ENCODE peak calls at places on chromosomes 16 and 17, in ten cellular contexts. L, G, O, S, H, K, X, Z, M and Y are unnamed samples.

GRCh38 chr17:77478899-77479298 is 338.1 kb downstream of the SEC14L1 start:
- DNase-seq in L (no peak), G (no peak), O (peak; percentile 45), S (no peak), H (no peak), K (no peak), X (peak; percentile 65), Z (no peak), M (no peak), Y (no peak)

GRCh38 chr16:88599825-88600538 is 29.8 kb downstream of the ZC3H18 start:
- DNase-seq in L (no peak), G (no peak), O (peak; percentile 59), S (no peak), H (no peak), K (no peak), X (no peak), Z (no peak), M (no peak), Y (no peak)

GRCh38 chr16:56488035-56488434 is 31.8 kb downstream of the BBS2 start:
- DNase-seq in L (no peak), G (no peak), O (no peak), S (no peak), H (no peak), K (no peak), X (no peak), Z (no peak), M (no peak), Y (no peak)

GRCh38 chr16:69893086-69893485 is 58.0 kb upstream of the CLEC18A start:
- DNase-seq in L (no peak), G (no peak), O (no peak), S (no peak), H (no peak), K (no peak), X (no peak), Z (no peak), M (no peak), Y (no peak)

GRCh38 chr16:79417465-79418093 is 183.0 kb downstream of the MAF start:
- DNase-seq in L (no peak), G (no peak), O (no peak), S (no peak), H (no peak), K (peak; percentile 59), X (peak; percentile 63), Z (no peak), M (no peak), Y (no peak)

GRCh38 chr17:79362996-79363305 is 247.9 kb downstream of the RBFOX3 start:
- DNase-seq in L (no peak), G (no peak), O (no peak), S (no peak), H (no peak), K (no peak), X (no peak), Z (no peak), M (no peak), Y (no peak)

GRCh38 chr17:80455328-80455710 is 21.1 kb downstream of the NPTX1 start:
- DNase-seq in L (no peak), G (peak; percentile 88), O (no peak), S (no peak), H (peak; percentile 34), K (no peak), X (no peak), Z (peak; percentile 76), M (peak; percentile 71), Y (peak; percentile 28)

GRCh38 chr17:7191069-7191468 is 11.9 kb upstream of the ASGR1 start:
- DNase-seq in L (no peak), G (no peak), O (no peak), S (no peak), H (no peak), K (no peak), X (peak; percentile 44), Z (no peak), M (no peak), Y (no peak)

GRCh38 chr17:4310349-4311060 is 46.7 kb upstream of the ANKFY1 start:
- DNase-seq in L (no peak), G (no peak), O (no peak), S (no peak), H (no peak), K (no peak), X (no peak), Z (peak; percentile 31), M (no peak), Y (no peak)

GRCh38 chr17:37510056-37510455 is 20.4 kb downstream of the DUSP14 start:
- DNase-seq in L (no peak), G (no peak), O (no peak), S (no peak), H (no peak), K (no peak), X (no peak), Z (no peak), M (no peak), Y (no peak)

GRCh38 chr17:77383613-77384608 is 243.1 kb downstream of the SEC14L1 start:
- DNase-seq in L (no peak), G (no peak), O (no peak), S (no peak), H (no peak), K (peak; percentile 81), X (peak; percentile 69), Z (no peak), M (peak; percentile 74), Y (no peak)

DNA sequence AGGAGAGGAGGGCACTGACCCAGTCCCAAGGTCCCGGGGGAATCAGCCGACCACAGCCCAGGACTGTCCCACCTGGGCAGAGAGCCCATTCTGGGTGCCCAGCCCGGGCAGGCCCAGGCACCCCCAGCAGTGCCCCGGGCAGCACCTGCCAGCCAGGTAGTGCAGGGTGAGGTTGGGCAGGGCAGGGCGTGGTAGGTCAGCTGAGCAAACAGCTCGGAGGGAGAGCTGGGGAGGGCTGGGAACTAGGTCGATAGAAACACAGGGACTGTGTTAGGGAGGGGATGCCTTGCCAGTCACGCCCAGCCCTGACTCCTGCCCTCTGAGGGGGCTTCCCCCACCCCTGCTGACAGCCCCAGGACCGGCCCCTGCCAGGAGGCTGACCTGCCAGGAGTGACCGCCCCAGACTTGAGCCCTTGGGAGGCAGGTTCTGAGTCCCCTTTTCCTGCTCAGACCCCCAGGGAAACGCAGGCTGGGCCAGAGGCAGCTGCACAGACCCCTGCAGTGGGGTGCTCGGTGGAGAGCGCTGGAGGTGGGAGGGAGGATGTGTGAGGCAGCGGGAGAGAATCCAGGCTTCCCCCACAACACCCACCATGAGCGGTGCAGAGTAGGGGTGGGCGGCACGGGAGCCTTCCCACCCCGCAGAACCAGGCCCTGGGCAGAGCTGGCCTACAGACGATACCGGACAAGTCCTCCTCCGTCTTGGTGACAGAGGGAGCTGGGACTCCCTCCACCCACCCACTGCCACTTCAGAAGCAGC is 4.7 kb downstream of the HS3ST6 start:
- DNase-seq in L (no peak), G (no peak), O (peak; percentile 74), S (no peak), H (no peak), K (no peak), X (no peak), Z (peak; percentile 61), M (no peak), Y (no peak)
- H3K27ac ChIP-seq in L (no peak overlapping the region), G (peak overlapping the region; percentile 75), O (no peak overlapping the region), S (no peak overlapping the region), H (no peak overlapping the region), K (no peak overlapping the region), X (no peak overlapping the region), Z (no peak overlapping the region), M (no peak overlapping the region), Y (no peak overlapping the region)

GRCh38 chr17:43995150-43995471 is 9.3 kb upstream of the NAGS start:
- DNase-seq in L (no peak), G (no peak), O (no peak), S (no peak), H (no peak), K (no peak), X (no peak), Z (no peak), M (no peak), Y (no peak)
- H3K4me3 ChIP-seq in L (no peak overlapping the region), G (peak overlapping the region; percentile 45), O (no peak overlapping the region), S (no peak overlapping the region), H (no peak overlapping the region), K (no peak overlapping the region), X (no peak overlapping the region), Z (no peak overlapping the region), M (peak overlapping the region; percentile 52), Y (no peak overlapping the region)

GRCh38 chr17:70563301-70563820 is 394.0 kb downstream of the KCNJ2 start:
- DNase-seq in L (no peak), G (no peak), O (no peak), S (no peak), H (no peak), K (no peak), X (no peak), Z (peak; percentile 19), M (no peak), Y (no peak)
- H3K4me1 ChIP-seq in L (no peaks in the 10 kb centered on the region), G (no peaks in the 10 kb centered on the region), O (no peaks in the 10 kb centered on the region), S (no peaks in the 10 kb centered on the region), H (no peaks in the 10 kb centered on the region), K (no peaks in the 10 kb centered on the region), X (peaks cover 3% of the 10 kb centered on the region), Z (no peaks in the 10 kb centered on the region), M (no peaks in the 10 kb centered on the region), Y (no peaks in the 10 kb centered on the region)

GRCh38 chr17:72388765-72389473 is 268.1 kb downstream of the SOX9 start:
- DNase-seq in L (no peak), G (peak; percentile 87), O (no peak), S (no peak), H (peak; percentile 83), K (no peak), X (no peak), Z (no peak), M (no peak), Y (no peak)

GRCh38 chr17:72386619-72387237 is 265.9 kb downstream of the SOX9 start:
- DNase-seq in L (no peak), G (no peak), O (no peak), S (no peak), H (no peak), K (no peak), X (no peak), Z (no peak), M (no peak), Y (no peak)

GRCh38 chr17:72385482-72385881 is 264.7 kb downstream of the SOX9 start:
- DNase-seq in L (no peak), G (no peak), O (no peak), S (no peak), H (no peak), K (no peak), X (no peak), Z (no peak), M (no peak), Y (no peak)

GRCh38 chr17:72387487-72387886 is 266.7 kb downstream of the SOX9 start:
- DNase-seq in L (no peak), G (no peak), O (no peak), S (no peak), H (peak; percentile 77), K (no peak), X (no peak), Z (peak; percentile 57), M (no peak), Y (no peak)

GRCh38 chr17:72387969-72388368 is 267.1 kb downstream of the SOX9 start:
- DNase-seq in L (no peak), G (no peak), O (no peak), S (no peak), H (no peak), K (no peak), X (no peak), Z (no peak), M (no peak), Y (no peak)
- H3K27ac ChIP-seq in L (no peak overlapping the region), G (peak overlapping the region; percentile 85), O (no peak overlapping the region), S (no peak overlapping the region), H (peak overlapping the region; percentile 76), K (no peak overlapping the region), X (no peak overlapping the region), Z (no peak overlapping the region), M (no peak overlapping the region), Y (no peak overlapping the region)

GRCh38 chr17:59520276-59520675 is 45.1 kb upstream of the DHX40 start:
- DNase-seq in L (no peak), G (no peak), O (no peak), S (no peak), H (no peak), K (no peak), X (no peak), Z (no peak), M (no peak), Y (no peak)
- H3K4me3 ChIP-seq in L (no peak overlapping the region), G (no peak overlapping the region), O (no peak overlapping the region), S (no peak overlapping the region), H (no peak overlapping the region), K (no peak overlapping the region), X (no peak overlapping the region), Z (no peak overlapping the region), M (no peak overlapping the region), Y (no peak overlapping the region)